ENCODE peak calls at places on chromosomes 16 and 17, in six cellular contexts. B is GF-D8; D is stimulated activated CD8-positive, alpha-beta memory T cell treated with anti-CD3 and anti-CD28 coated beads, Interleukin-15, amount 100 ng/mL, for 24 hours; J is anterior cingulate cortex; L is psoas muscle; X is H54. R is an unnamed sample.

GRCh38 chr17:47838636-47839035 is 2.4 kb downstream of the SCRN2 start:
- DNase-seq in B (no peak), L (no peak), J (no peak), D (no peak), X (no peak), R (no peak)

GRCh38 chr17:70353408-70354092 is 184.2 kb downstream of the KCNJ2 start:
- DNase-seq in B (no peak), L (no peak), D (no peak), J (no peak), X (no peak), R (no peak)

GRCh38 chr16:22684282-22685161 is 129.4 kb upstream of the HS3ST2 start:
- DNase-seq in D (no peak), B (no peak), L (no peak), J (no peak), X (no peak), R (no peak)

GRCh38 chr16:56609463-56609921 is 1.1 kb downstream of the MT2A start:
- DNase-seq in X (no peak), B (peak), D (no peak), L (peak), J (peak), R (no peak)

GRCh38 chr16:22194707-22195444 is 11.2 kb upstream of the EEF2K start:
- DNase-seq in J (no peak), B (no peak), L (no peak), X (no peak), D (no peak), R (no peak)

GRCh38 chr16:68739964-68740627 is 3.0 kb downstream of the CDH1 start:
- DNase-seq in J (no peak), L (no peak), B (no peak), X (no peak), D (no peak), R (no peak)

GRCh38 chr17:57261084-57261461 is 4.8 kb downstream of the MSI2 start:
- DNase-seq in B (no peak), D (no peak), X (no peak), L (no peak), J (no peak), R (no peak)

GRCh38 chr16:81873843-81874752 is 95.0 kb downstream of the PLCG2 start:
- DNase-seq in L (peak), J (no peak), D (peak), B (peak), X (peak), R (peak)

GRCh38 chr17:33267279-33267790 is 25.8 kb downstream of the ASIC2 start:
- DNase-seq in X (no peak), B (no peak), D (no peak), J (no peak), L (no peak), R (no peak)

GRCh38 chr17:10032142-10032541 is 127.1 kb upstream of the RCVRN start:
- DNase-seq in J (no peak), D (no peak), X (no peak), L (no peak), B (no peak), R (no peak)

GRCh38 chr17:70588003-70588402 is 418.7 kb downstream of the KCNJ2 start:
- DNase-seq in J (no peak), B (no peak), D (no peak), L (no peak), X (no peak), R (no peak)

GRCh38 chr16:69057400-69058378 is 47.8 kb upstream of the HAS3 start:
- DNase-seq in J (no peak), X (peak), L (peak), D (no peak), B (peak), R (peak)

GRCh38 chr17:15510361-15510760 is 42.9 kb upstream of the CDRT4 start:
- DNase-seq in J (no peak), B (no peak), D (no peak), L (no peak), X (peak), R (no peak)

GRCh38 chr17:81817758-81818147 is 13.8 kb downstream of the GCGR start:
- DNase-seq in X (no peak), B (no peak), J (no peak), D (no peak), L (no peak), R (no peak)

GRCh38 chr17:78129385-78130079 is 977 bp upstream of the TMC6 start:
- DNase-seq in X (no peak), D (no peak), L (no peak), B (peak), J (no peak), R (no peak)

GRCh38 chr17:27362503-27362902 is 68.6 kb downstream of the WSB1 start:
- DNase-seq in J (no peak), L (no peak), D (no peak), B (no peak), X (no peak), R (no peak)

GRCh38 chr16:56625140-56625942 is at the start of gene MT1E:
- DNase-seq in L (peak), J (peak), B (no peak), D (peak), X (peak), R (peak)

R was measured in omental fat pad.